ENCODE peak calls at places on chromosomes 4 and X, in seven cellular contexts. V, D, L, C, N, G and P are unnamed samples.

GRCh38 chrX:19852014-19853005 is 35.1 kb downstream of the SH3KBP1 start:
- DNase-seq in V (no peak), D (peak; percentile 79), L (no peak), C (no peak), N (peak; percentile 16), G (no peak), P (no peak)

GRCh38 chrX:41737065-41737464 is 13.1 kb downstream of the GPR82 start:
- DNase-seq in V (no peak), D (no peak), L (no peak), C (no peak), N (peak; percentile 2), G (no peak), P (no peak)

GRCh38 chrX:10016516-10017132 is 49.5 kb downstream of the CLDN34 start:
- DNase-seq in V (no peak), D (peak; percentile 53), L (no peak), C (no peak), N (no peak), G (no peak), P (no peak)

GRCh38 chrX:153724252-153725038 is at the start of the genes ABCD1 and BCAP31:
- DNase-seq in V (peak; percentile 85), D (peak; percentile 95), L (peak; percentile 79), C (peak; percentile 77), N (peak; percentile 91), G (peak; percentile 89), P (peak; percentile 81)

GRCh38 chr4:117700111-117700892 is 334.0 kb upstream of the NDST3 start:
- DNase-seq in V (no peak), D (no peak), L (no peak), C (no peak), N (peak; percentile 28), G (no peak), P (no peak)

GRCh38 chr4:134762053-134762452 is 560.5 kb upstream of the PABPC4L start:
- DNase-seq in V (no peak), D (no peak), L (no peak), C (no peak), N (peak; percentile 10), G (no peak), P (no peak)

GRCh38 chrX:73823473-73824004 is 260.5 kb downstream of the CHIC1 start:
- DNase-seq in V (no peak), D (no peak), L (no peak), C (no peak), N (no peak), G (no peak), P (no peak)

GRCh38 chrX:134186362-134187121 is 50.4 kb upstream of the CCDC160 start:
- DNase-seq in V (peak; percentile 48), D (no peak), L (no peak), C (no peak), N (peak; percentile 60), G (no peak), P (no peak)

GRCh38 chr4:76384052-76384451 is 36.9 kb downstream of the CCDC158 start:
- DNase-seq in V (no peak), D (no peak), L (no peak), C (no peak), N (no peak), G (no peak), P (no peak)

DNA sequence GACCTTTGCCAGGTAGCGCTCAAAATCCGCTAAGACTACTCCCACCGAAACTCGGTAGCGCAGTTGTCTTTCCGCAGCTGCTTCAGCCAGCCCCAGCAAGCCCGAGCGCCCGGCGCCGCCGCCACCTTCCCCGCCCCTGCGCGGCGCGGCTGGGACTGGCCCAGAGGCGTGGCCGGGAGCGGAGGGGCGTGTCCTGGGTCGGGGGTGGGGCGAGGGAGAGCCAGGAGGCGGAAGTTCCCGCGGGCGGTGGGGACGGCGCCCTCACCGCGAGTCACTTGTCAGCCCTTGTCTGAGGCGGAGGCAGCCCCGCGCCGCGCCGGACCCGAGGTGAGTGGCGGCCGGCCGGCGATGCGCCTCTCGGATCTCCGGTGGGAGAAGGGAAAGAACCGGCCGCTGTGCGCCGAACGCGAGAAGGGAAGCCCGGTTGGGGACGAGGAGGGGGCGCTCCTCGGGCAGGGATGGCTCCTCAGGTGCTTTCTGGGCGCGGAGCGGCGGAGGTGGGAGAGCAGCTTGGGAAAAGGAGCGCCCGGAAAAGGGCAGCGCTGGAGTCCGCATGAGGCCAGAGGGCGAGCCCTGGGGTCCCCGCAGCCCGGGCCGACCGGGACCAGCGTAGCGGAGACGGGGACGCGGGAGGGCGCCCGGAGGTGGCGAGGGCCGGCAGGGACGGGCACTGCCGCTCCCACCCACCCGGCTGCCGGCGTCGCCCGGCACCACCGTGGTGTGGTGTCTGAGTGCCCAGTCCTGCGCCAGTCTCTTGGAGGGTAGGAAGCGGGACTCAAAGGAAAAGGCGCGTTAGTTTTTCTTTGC is at the start of gene PDLIM5:
- DNase-seq in V (peak; percentile 91), D (peak; percentile 94), L (peak; percentile 84), C (peak; percentile 78), N (peak; percentile 93), G (peak; percentile 94), P (peak; percentile 58)
- TF ChIP-seq POLR2A in V (peak; percentile 97), D (peak; percentile 96), L (peak; percentile 76), C (peak; percentile 94), N (peak; percentile 60), G (peak; percentile 89), P (peak; percentile 89)

GRCh38 chr4:1347410-1347864 is 429 bp downstream of the UVSSA start:
- DNase-seq in V (peak; percentile 52), D (peak; percentile 91), L (peak; percentile 69), C (peak; percentile 57), N (peak; percentile 87), G (peak; percentile 72), P (peak; percentile 62)
- TF ChIP-seq POLR2A in V (no peak), D (no peak), L (no peak), C (peak; percentile 18), N (peak; percentile 16), G (no peak), P (no peak)

DNA sequence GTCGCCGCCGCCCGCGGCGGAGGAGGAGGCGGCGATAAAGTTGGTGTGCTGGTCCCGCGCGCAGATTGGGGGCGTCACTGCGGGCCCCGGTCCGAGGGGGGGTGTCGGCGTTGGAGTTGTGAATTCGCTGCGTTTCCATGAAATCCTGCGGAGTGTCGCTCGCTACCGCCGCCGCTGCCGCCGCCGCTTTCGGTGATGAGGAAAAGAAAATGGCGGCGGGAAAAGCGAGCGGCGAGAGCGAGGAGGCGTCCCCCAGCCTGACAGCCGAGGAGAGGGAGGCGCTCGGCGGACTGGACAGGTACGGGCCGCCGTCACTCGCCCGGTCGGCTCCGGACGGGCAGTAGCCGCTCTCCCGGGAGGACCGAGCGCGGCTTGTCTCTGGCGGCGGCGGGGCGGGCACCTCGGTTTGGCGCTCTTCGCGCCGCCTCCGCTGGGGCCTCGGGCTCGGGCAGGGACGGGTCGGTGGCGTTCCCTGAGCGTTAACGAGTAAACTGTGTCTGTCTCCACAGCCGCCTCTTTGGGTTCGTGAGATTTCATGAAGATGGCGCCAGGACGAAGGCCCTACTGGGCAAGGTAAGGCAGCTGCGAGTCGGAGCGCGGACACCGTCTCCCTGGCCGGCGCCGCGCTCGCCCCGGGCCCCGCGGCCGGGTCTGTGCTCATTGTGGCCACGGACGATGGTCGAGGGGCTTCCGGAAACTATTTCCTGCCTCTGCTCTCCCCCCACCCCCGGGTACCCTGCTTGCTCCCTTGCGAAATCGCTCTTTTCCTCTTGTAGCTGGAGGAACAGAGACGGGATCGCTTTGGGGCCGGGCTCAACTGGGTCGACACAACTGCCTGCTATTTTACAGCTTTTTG is 655 bp downstream of the KDM6A start:
- DNase-seq in V (peak; percentile 48), D (peak; percentile 81), L (peak; percentile 15), C (peak; percentile 26), N (peak; percentile 87), G (peak; percentile 40), P (no peak)
- TF ChIP-seq POLR2A in V (no peak), D (no peak), L (no peak), C (no peak), N (peak; percentile 67), G (no peak), P (no peak)

GRCh38 chr4:98143001-98143899 is at the start of gene STPG2:
- DNase-seq in V (peak; percentile 93), D (peak; percentile 94), L (peak; percentile 85), C (peak; percentile 70), N (peak; percentile 82), G (peak; percentile 95), P (peak; percentile 40)
- TF ChIP-seq POLR2A in V (peak; percentile 49), D (peak; percentile 48), L (no peak), C (peak; percentile 63), N (peak; percentile 19), G (no peak), P (peak; percentile 51)

GRCh38 chr4:82429728-82430192 is 502 bp downstream of the HNRNPDL start:
- DNase-seq in V (no peak), D (peak; percentile 75), L (peak; percentile 56), C (no peak), N (no peak), G (no peak), P (no peak)
- TF ChIP-seq POLR2A in V (no peak), D (no peak), L (no peak), C (no peak), N (no peak), G (no peak), P (peak; percentile 47)